ENCODE peak calls at places on chromosomes 7 and 10, in four cellular contexts. One of them, this sample, is unnamed.

GRCh38 chr10:49300140-49300974 is 1.4 kb downstream of the C10orf71 start:
- DNase-seq in mucosa of descending colon: peak
- DNase-seq in epithelial cell of esophagus: no peak
- DNase-seq in fibroblast of mammary gland: peak
- DNase-seq in this sample: no peak

GRCh38 chr7:106517508-106517907 is 143.4 kb downstream of the CCDC71L start:
- DNase-seq in epithelial cell of esophagus: no peak
- DNase-seq in mucosa of descending colon: no peak
- DNase-seq in fibroblast of mammary gland: no peak
- DNase-seq in this sample: no peak

GRCh38 chr7:44936322-44936721 is 42.5 kb downstream of the MYO1G start:
- DNase-seq in mucosa of descending colon: no peak
- DNase-seq in epithelial cell of esophagus: no peak
- DNase-seq in fibroblast of mammary gland: no peak
- DNase-seq in this sample: no peak

GRCh38 chr10:43253461-43254198 is 13.2 kb downstream of the RASGEF1A start:
- DNase-seq in fibroblast of mammary gland: no peak
- DNase-seq in mucosa of descending colon: no peak
- DNase-seq in epithelial cell of esophagus: no peak
- DNase-seq in this sample: no peak

GRCh38 chr7:153413199-153413539 is 639.0 kb upstream of the DPP6 start:
- DNase-seq in epithelial cell of esophagus: no peak
- DNase-seq in mucosa of descending colon: no peak
- DNase-seq in fibroblast of mammary gland: no peak
- DNase-seq in this sample: no peak

GRCh38 chr7:139777948-139778841 is at the start of gene HIPK2:
- DNase-seq in fibroblast of mammary gland: peak
- DNase-seq in epithelial cell of esophagus: peak
- DNase-seq in mucosa of descending colon: peak
- DNase-seq in this sample: peak

GRCh38 chr7:29274156-29275017 is 79.8 kb downstream of the CHN2 start:
- DNase-seq in mucosa of descending colon: no peak
- DNase-seq in epithelial cell of esophagus: no peak
- DNase-seq in fibroblast of mammary gland: peak
- DNase-seq in this sample: no peak

GRCh38 chr7:148611692-148612091 is 21.1 kb downstream of the C7orf33 start:
- DNase-seq in mucosa of descending colon: no peak
- DNase-seq in fibroblast of mammary gland: no peak
- DNase-seq in epithelial cell of esophagus: no peak
- DNase-seq in this sample: no peak

GRCh38 chr10:76113952-76114351 is 682.5 kb downstream of the LRMDA start:
- DNase-seq in fibroblast of mammary gland: no peak
- DNase-seq in mucosa of descending colon: no peak
- DNase-seq in epithelial cell of esophagus: peak
- DNase-seq in this sample: no peak

GRCh38 chr10:123997486-123998196 is 95.8 kb downstream of the CHST15 start:
- DNase-seq in epithelial cell of esophagus: peak
- DNase-seq in fibroblast of mammary gland: peak
- DNase-seq in mucosa of descending colon: peak
- DNase-seq in this sample: no peak

GRCh38 chr7:32539917-32540544 is 44.7 kb downstream of the AVL9 start:
- DNase-seq in mucosa of descending colon: no peak
- DNase-seq in fibroblast of mammary gland: no peak
- DNase-seq in epithelial cell of esophagus: no peak
- DNase-seq in this sample: no peak

GRCh38 chr10:114243661-114244060 is 4.6 kb downstream of the VWA2 start:
- DNase-seq in fibroblast of mammary gland: no peak
- DNase-seq in epithelial cell of esophagus: no peak
- DNase-seq in mucosa of descending colon: no peak
- DNase-seq in this sample: no peak

GRCh38 chr10:95987685-95988426 is 55.5 kb upstream of the CCNJ start:
- DNase-seq in epithelial cell of esophagus: no peak
- DNase-seq in fibroblast of mammary gland: no peak
- DNase-seq in mucosa of descending colon: no peak
- DNase-seq in this sample: no peak

GRCh38 chr7:101564778-101565211 is 64.3 kb downstream of the MYL10 start:
- DNase-seq in epithelial cell of esophagus: peak
- DNase-seq in fibroblast of mammary gland: no peak
- DNase-seq in mucosa of descending colon: peak
- DNase-seq in this sample: no peak

GRCh38 chr10:47381427-47382379 is 2.4 kb downstream of the ZNF488 start:
- DNase-seq in epithelial cell of esophagus: no peak
- DNase-seq in mucosa of descending colon: no peak
- DNase-seq in fibroblast of mammary gland: no peak
- DNase-seq in this sample: no peak

GRCh38 chr10:26445411-26446031 is 7.4 kb downstream of the APBB1IP start:
- DNase-seq in epithelial cell of esophagus: no peak
- DNase-seq in fibroblast of mammary gland: peak
- DNase-seq in mucosa of descending colon: no peak
- DNase-seq in this sample: no peak

GRCh38 chr10:43112608-43112961 is 25.7 kb upstream of the CSGALNACT2 start:
- DNase-seq in mucosa of descending colon: no peak
- DNase-seq in fibroblast of mammary gland: no peak
- DNase-seq in epithelial cell of esophagus: no peak
- DNase-seq in this sample: no peak

GRCh38 chr10:45353176-45353575 is 20.8 kb upstream of the ALOX5 start:
- DNase-seq in epithelial cell of esophagus: peak
- DNase-seq in fibroblast of mammary gland: no peak
- DNase-seq in mucosa of descending colon: no peak
- DNase-seq in this sample: no peak

GRCh38 chr7:36726311-36726710 is 2.0 kb upstream of the AOAH start:
- DNase-seq in mucosa of descending colon: no peak
- DNase-seq in epithelial cell of esophagus: no peak
- DNase-seq in fibroblast of mammary gland: no peak
- DNase-seq in this sample: no peak

GRCh38 chr7:24734306-24734705 is 23.0 kb downstream of the GSDME start:
- DNase-seq in fibroblast of mammary gland: no peak
- DNase-seq in mucosa of descending colon: no peak
- DNase-seq in epithelial cell of esophagus: no peak
- DNase-seq in this sample: no peak

GRCh38 chr7:155450828-155451521 is 7.0 kb upstream of the EN2 start:
- DNase-seq in mucosa of descending colon: no peak
- DNase-seq in epithelial cell of esophagus: no peak
- DNase-seq in fibroblast of mammary gland: no peak
- DNase-seq in this sample: no peak

GRCh38 chr7:42831953-42832522 is 79.8 kb downstream of the C7orf25 start:
- DNase-seq in epithelial cell of esophagus: no peak
- DNase-seq in fibroblast of mammary gland: no peak
- DNase-seq in mucosa of descending colon: no peak
- DNase-seq in this sample: no peak

GRCh38 chr7:96679886-96680285 is 29.8 kb downstream of the SEM1 start:
- DNase-seq in mucosa of descending colon: no peak
- DNase-seq in epithelial cell of esophagus: no peak
- DNase-seq in fibroblast of mammary gland: no peak
- DNase-seq in this sample: no peak

GRCh38 chr10:10726101-10726500 is 291.6 kb upstream of the CELF2 start:
- DNase-seq in epithelial cell of esophagus: no peak
- DNase-seq in fibroblast of mammary gland: no peak
- DNase-seq in mucosa of descending colon: peak
- DNase-seq in this sample: no peak

GRCh38 chr10:80168111-80168511 is 35.6 kb downstream of the PLAC9 start:
- DNase-seq in epithelial cell of esophagus: no peak
- DNase-seq in mucosa of descending colon: no peak
- DNase-seq in fibroblast of mammary gland: no peak
- DNase-seq in this sample: no peak

GRCh38 chr7:129797224-129797789 is 155.5 kb downstream of the UBE2H start:
- DNase-seq in epithelial cell of esophagus: no peak
- DNase-seq in mucosa of descending colon: no peak
- DNase-seq in fibroblast of mammary gland: no peak
- DNase-seq in this sample: no peak

GRCh38 chr10:68727146-68727545 is 6.1 kb downstream of the CCAR1 start:
- DNase-seq in fibroblast of mammary gland: no peak
- DNase-seq in epithelial cell of esophagus: no peak
- DNase-seq in mucosa of descending colon: no peak
- DNase-seq in this sample: no peak

GRCh38 chr10:67827811-67828210 is 10.2 kb downstream of the DNAJC12 start:
- DNase-seq in epithelial cell of esophagus: no peak
- DNase-seq in mucosa of descending colon: no peak
- DNase-seq in fibroblast of mammary gland: no peak
- DNase-seq in this sample: no peak

GRCh38 chr7:91995391-91995790 is 54.7 kb downstream of the AKAP9 start:
- DNase-seq in mucosa of descending colon: no peak
- DNase-seq in fibroblast of mammary gland: no peak
- DNase-seq in epithelial cell of esophagus: no peak
- DNase-seq in this sample: no peak

GRCh38 chr7:4681922-4682620 is at the start of gene FOXK1:
- DNase-seq in fibroblast of mammary gland: peak
- DNase-seq in epithelial cell of esophagus: peak
- DNase-seq in mucosa of descending colon: peak
- DNase-seq in this sample: peak

GRCh38 chr7:100673942-100674431 is 447 bp downstream of the GNB2 start:
- DNase-seq in epithelial cell of esophagus: peak
- DNase-seq in mucosa of descending colon: peak
- DNase-seq in fibroblast of mammary gland: peak
- DNase-seq in this sample: peak

GRCh38 chr10:132407846-132408278 is 10.9 kb downstream of the PWWP2B start:
- DNase-seq in mucosa of descending colon: peak
- DNase-seq in fibroblast of mammary gland: no peak
- DNase-seq in epithelial cell of esophagus: peak
- DNase-seq in this sample: no peak

DNA sequence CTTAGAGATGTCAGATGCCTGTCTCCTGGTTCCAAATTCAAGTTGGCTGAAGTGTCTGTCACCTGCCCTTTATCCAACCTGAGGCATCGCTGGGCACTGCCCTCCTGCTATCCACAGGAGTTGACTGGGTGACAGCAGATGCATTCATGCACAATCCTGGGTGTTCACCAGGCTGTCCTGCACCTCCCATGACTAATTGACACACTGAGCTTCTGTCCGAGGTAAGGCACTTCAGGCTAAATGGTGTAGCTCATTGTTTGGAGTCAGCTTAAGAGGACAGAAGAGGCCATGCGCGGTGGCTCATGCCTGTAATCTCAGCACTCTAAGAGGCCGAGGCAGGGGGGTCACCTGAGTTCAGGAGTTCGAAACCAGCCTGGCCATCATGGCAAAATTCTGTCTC is 2.4 kb downstream of the UCMA start:
- DNase-seq in fibroblast of mammary gland: no peak
- DNase-seq in epithelial cell of esophagus: peak
- DNase-seq in mucosa of descending colon: no peak
- DNase-seq in this sample: no peak
- TF ChIP-seq CTCF in fibroblast of mammary gland: no peak
- TF ChIP-seq CTCF in epithelial cell of esophagus: no peak
- TF ChIP-seq CTCF in mucosa of descending colon: no peak
- TF ChIP-seq CTCF in this sample: no peak

GRCh38 chr7:15007507-15007906 is 105.0 kb upstream of the DGKB start:
- DNase-seq in fibroblast of mammary gland: peak
- DNase-seq in epithelial cell of esophagus: peak
- DNase-seq in mucosa of descending colon: peak
- DNase-seq in this sample: peak
- TF ChIP-seq CTCF in fibroblast of mammary gland: peak
- TF ChIP-seq CTCF in epithelial cell of esophagus: peak
- TF ChIP-seq CTCF in mucosa of descending colon: no peak
- TF ChIP-seq CTCF in this sample: peak

GRCh38 chr7:38411404-38411803 is 138.0 kb upstream of the TARP start:
- DNase-seq in fibroblast of mammary gland: peak
- DNase-seq in mucosa of descending colon: peak
- DNase-seq in epithelial cell of esophagus: peak
- DNase-seq in this sample: peak
- TF ChIP-seq CTCF in fibroblast of mammary gland: peak
- TF ChIP-seq CTCF in mucosa of descending colon: no peak
- TF ChIP-seq CTCF in epithelial cell of esophagus: peak
- TF ChIP-seq CTCF in this sample: peak

DNA sequence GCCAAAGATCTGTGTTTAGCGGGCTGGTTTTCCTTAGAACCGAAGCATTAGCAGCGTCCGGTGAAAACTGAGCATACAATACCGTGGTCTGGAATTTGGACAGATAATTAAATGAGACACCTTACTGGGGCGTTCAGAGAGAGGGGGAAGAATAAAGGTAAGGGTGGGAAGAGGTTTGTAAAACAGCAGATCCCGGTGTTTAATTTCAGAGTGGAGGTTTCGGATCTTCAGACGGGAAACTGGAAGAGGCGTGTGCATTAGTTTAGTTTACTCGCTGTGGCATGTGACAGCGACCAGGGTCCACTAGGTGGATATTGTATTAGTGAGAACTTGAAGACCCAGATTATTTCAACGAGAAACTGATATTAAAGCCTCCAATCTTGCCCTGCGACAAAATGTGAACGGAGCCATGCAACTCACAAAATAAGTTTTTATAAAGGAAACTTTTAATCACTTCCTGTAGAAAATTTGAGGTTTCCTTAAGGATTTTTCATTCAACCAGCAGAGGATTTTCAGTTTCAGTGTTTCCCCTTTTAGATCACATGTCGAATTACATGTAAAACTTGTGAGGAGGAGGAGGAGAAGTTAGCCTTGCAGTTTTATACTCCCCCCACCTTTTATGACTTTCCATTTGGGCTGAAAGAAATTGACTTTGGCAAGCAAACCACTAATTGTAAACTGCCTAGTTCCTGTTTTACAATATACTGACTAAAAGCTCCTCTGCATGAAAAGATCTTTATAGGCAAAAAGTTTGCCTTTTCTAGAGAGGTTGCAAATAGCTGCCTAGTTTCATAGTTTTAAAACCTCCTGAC is 2.8 kb downstream of the BAMBI start:
- DNase-seq in epithelial cell of esophagus: no peak
- DNase-seq in fibroblast of mammary gland: no peak
- DNase-seq in mucosa of descending colon: peak
- DNase-seq in this sample: no peak
- TF ChIP-seq CTCF in epithelial cell of esophagus: peak
- TF ChIP-seq CTCF in fibroblast of mammary gland: peak
- TF ChIP-seq CTCF in mucosa of descending colon: peak
- TF ChIP-seq CTCF in this sample: peak

DNA sequence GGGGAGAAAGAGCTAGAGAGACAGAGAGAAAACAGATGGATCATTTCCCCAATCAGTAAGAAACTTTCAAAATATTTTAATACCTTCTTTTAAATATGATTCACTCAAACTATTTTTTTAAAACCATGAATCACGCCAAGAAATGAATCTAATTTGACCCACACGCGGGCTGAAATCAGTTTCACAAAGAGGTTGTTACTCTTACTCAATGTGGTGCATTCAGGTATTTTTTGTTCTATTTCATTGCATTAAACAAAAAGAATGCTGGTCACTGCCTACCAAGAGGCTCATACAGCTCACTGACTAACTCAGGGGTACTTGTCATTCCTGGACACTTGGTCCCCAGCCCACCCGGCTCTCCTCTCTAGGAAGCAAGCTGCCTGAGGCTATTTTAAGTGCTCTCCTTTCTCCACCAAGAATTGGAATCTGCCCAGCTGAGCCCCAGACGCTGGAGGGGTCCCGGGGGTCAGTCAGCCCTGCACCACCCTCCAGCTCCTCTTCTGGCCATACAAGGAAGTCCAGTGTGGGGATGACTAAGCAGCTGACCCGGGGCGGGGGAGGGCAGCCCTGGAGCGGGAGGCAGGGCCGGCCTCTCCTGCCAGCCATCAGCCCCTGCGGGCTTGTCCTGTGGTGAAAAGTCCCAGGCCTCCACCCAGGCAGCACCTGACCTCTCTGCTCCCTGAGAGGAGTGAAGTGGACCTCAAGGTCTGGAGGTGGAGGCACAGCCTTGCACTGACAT is 21.7 kb upstream of the PFKP start:
- DNase-seq in epithelial cell of esophagus: peak
- DNase-seq in mucosa of descending colon: no peak
- DNase-seq in fibroblast of mammary gland: peak
- DNase-seq in this sample: peak
- TF ChIP-seq CTCF in epithelial cell of esophagus: no peak
- TF ChIP-seq CTCF in mucosa of descending colon: no peak
- TF ChIP-seq CTCF in fibroblast of mammary gland: peak
- TF ChIP-seq CTCF in this sample: peak

GRCh38 chr7:138753611-138754010 is 44.2 kb upstream of the TMEM213 start:
- DNase-seq in epithelial cell of esophagus: no peak
- DNase-seq in mucosa of descending colon: no peak
- DNase-seq in fibroblast of mammary gland: no peak
- DNase-seq in this sample: no peak
- TF ChIP-seq CTCF in epithelial cell of esophagus: no peak
- TF ChIP-seq CTCF in mucosa of descending colon: no peak
- TF ChIP-seq CTCF in fibroblast of mammary gland: no peak
- TF ChIP-seq CTCF in this sample: no peak